ENCODE peak calls at places on chromosomes 7 and 10, in nine cellular contexts. K is fibroblast of lung, C is A172, W is amygdala, A is EL, F is GM20000, X is ELR, H is NCI-H345, Q is AML-193. R is an unnamed sample.
A peak's percentile ranks its signal among the peaks of the same experiment; 100 is the strongest.

GRCh38 chr10:46229144-46229563 is 57.6 kb upstream of the ANTXRL start:
- DNase-seq in K (no peak), C (peak; percentile 12), W (no peak), A (peak; percentile 18), F (peak; percentile 27), X (peak; percentile 45), H (no peak), Q (peak; percentile 33), R (no peak)

GRCh38 chr10:95788830-95789229 is 32.9 kb downstream of the ENTPD1 start:
- DNase-seq in K (peak; percentile 21), C (peak; percentile 10), W (no peak), A (peak; percentile 70), F (no peak), X (no peak), H (no peak), Q (no peak), R (no peak)

GRCh38 chr7:73999664-74000420 is 28.1 kb upstream of the ELN start:
- DNase-seq in K (peak; percentile 85), C (peak; percentile 95), W (no peak), A (peak; percentile 88), F (no peak), X (no peak), H (no peak), Q (no peak), R (peak; percentile 93)

GRCh38 chr10:127243490-127244272 is 47.3 kb upstream of the INSYN2A start:
- DNase-seq in K (peak; percentile 42), C (peak; percentile 15), W (no peak), A (peak; percentile 24), F (no peak), X (peak; percentile 60), H (peak; percentile 52), Q (peak; percentile 4), R (no peak)

GRCh38 chr7:90692396-90692795 is 96.3 kb downstream of the CDK14 start:
- DNase-seq in K (no peak), C (no peak), W (no peak), A (peak; percentile 56), F (no peak), X (no peak), H (no peak), Q (no peak), R (no peak)

GRCh38 chr7:144384555-144385245 is 18.8 kb downstream of the NOBOX start:
- DNase-seq in K (no peak), C (peak; percentile 61), W (no peak), A (no peak), F (no peak), X (no peak), H (no peak), Q (no peak), R (peak; percentile 52)

GRCh38 chr7:12957487-12957886 is 270.1 kb downstream of the ARL4A start:
- DNase-seq in K (no peak), C (no peak), W (no peak), A (no peak), F (no peak), X (no peak), H (no peak), Q (no peak), R (no peak)

GRCh38 chr10:122112625-122113160 is 123.7 kb downstream of the TACC2 start:
- DNase-seq in K (peak; percentile 96), C (peak; percentile 53), W (no peak), A (peak; percentile 96), F (peak; percentile 51), X (peak; percentile 98), H (peak; percentile 10), Q (no peak), R (peak; percentile 95)

GRCh38 chr10:132663666-132664365 is 122.1 kb downstream of the NKX6-2 start:
- DNase-seq in K (no peak), C (no peak), W (no peak), A (no peak), F (no peak), X (peak; percentile 24), H (no peak), Q (no peak), R (no peak)

GRCh38 chr10:97858001-97858439 is 8.4 kb downstream of the GOLGA7B start:
- DNase-seq in K (no peak), C (peak; percentile 62), W (no peak), A (peak; percentile 13), F (no peak), X (peak; percentile 42), H (no peak), Q (peak; percentile 87), R (no peak)

GRCh38 chr7:44377134-44377463 is 51.7 kb upstream of the CAMK2B start:
- DNase-seq in K (no peak), C (no peak), W (no peak), A (no peak), F (no peak), X (no peak), H (no peak), Q (no peak), R (no peak)

GRCh38 chr10:52216852-52217251 is 97.2 kb upstream of the DKK1 start:
- DNase-seq in K (peak; percentile 94), C (peak; percentile 73), W (no peak), A (peak; percentile 59), F (no peak), X (peak; percentile 46), H (no peak), Q (no peak), R (no peak)

GRCh38 chr7:129426482-129426881 is 7.8 kb upstream of the STRIP2 start:
- DNase-seq in K (no peak), C (no peak), W (no peak), A (no peak), F (no peak), X (no peak), H (no peak), Q (no peak), R (no peak)

GRCh38 chr10:97406064-97406463 is 4.9 kb upstream of the RRP12 start:
- DNase-seq in K (no peak), C (no peak), W (no peak), A (no peak), F (no peak), X (no peak), H (no peak), Q (peak; percentile 87), R (no peak)

GRCh38 chr7:149524399-149524798 is 26.8 kb upstream of the ZNF746 start:
- DNase-seq in K (no peak), C (no peak), W (no peak), A (no peak), F (no peak), X (peak; percentile 50), H (no peak), Q (no peak), R (no peak)

GRCh38 chr10:92773776-92774175 is 74.5 kb upstream of the EXOC6 start:
- DNase-seq in K (no peak), C (no peak), W (no peak), A (no peak), F (no peak), X (no peak), H (no peak), Q (no peak), R (no peak)

GRCh38 chr7:82477733-82478515 is 34.3 kb upstream of the CACNA2D1 start:
- DNase-seq in K (no peak), C (no peak), W (no peak), A (no peak), F (no peak), X (no peak), H (no peak), Q (no peak), R (no peak)

GRCh38 chr7:151676759-151677158 is 157.1 kb upstream of the RHEB start:
- DNase-seq in K (no peak), C (no peak), W (no peak), A (no peak), F (no peak), X (no peak), H (no peak), Q (no peak), R (peak; percentile 88)

GRCh38 chr7:1238363-1239331 is 6.0 kb downstream of the UNCX start:
- DNase-seq in K (no peak), C (no peak), W (no peak), A (no peak), F (no peak), X (no peak), H (no peak), Q (no peak), R (no peak)

GRCh38 chr7:114141415-114141814 is 222.6 kb upstream of the PPP1R3A start:
- DNase-seq in K (no peak), C (peak; percentile 23), W (no peak), A (no peak), F (no peak), X (peak; percentile 46), H (no peak), Q (no peak), R (no peak)

GRCh38 chr10:31697271-31698168 is 231.1 kb downstream of the ARHGAP12 start:
- DNase-seq in K (peak; percentile 89), C (peak; percentile 92), W (peak; percentile 60), A (peak; percentile 85), F (no peak), X (peak; percentile 90), H (peak; percentile 27), Q (no peak), R (peak; percentile 83)

GRCh38 chr7:17392846-17393245 is 94.4 kb downstream of the AHR start:
- DNase-seq in K (peak; percentile 96), C (no peak), W (no peak), A (peak; percentile 44), F (no peak), X (no peak), H (no peak), Q (peak; percentile 22), R (no peak)

GRCh38 chr7:84510501-84510900 is 315.9 kb upstream of the SEMA3A start:
- DNase-seq in K (peak; percentile 36), C (peak; percentile 2), W (no peak), A (peak; percentile 57), F (no peak), X (peak; percentile 28), H (no peak), Q (no peak), R (no peak)

GRCh38 chr7:106126170-106126938 is 14.2 kb upstream of the SYPL1 start:
- DNase-seq in K (peak; percentile 75), C (peak; percentile 53), W (no peak), A (peak; percentile 72), F (no peak), X (peak; percentile 90), H (peak; percentile 47), Q (peak; percentile 25), R (no peak)

GRCh38 chr10:31604141-31604540 is 285.1 kb downstream of the ZEB1 start:
- DNase-seq in K (peak; percentile 74), C (peak; percentile 16), W (no peak), A (peak; percentile 62), F (no peak), X (peak; percentile 67), H (no peak), Q (no peak), R (no peak)

GRCh38 chr7:66627876-66628360 is 763 bp upstream of the KCTD7 start:
- DNase-seq in K (no peak), C (no peak), W (no peak), A (no peak), F (no peak), X (no peak), H (no peak), Q (no peak), R (peak; percentile 85)

GRCh38 chr7:93165447-93165846 is 17.3 kb upstream of the SAMD9L start:
- DNase-seq in K (peak; percentile 15), C (peak; percentile 38), W (no peak), A (no peak), F (peak; percentile 34), X (no peak), H (no peak), Q (no peak), R (no peak)

GRCh38 chr7:132030161-132030568 is 473.7 kb upstream of the PODXL start:
- DNase-seq in K (peak; percentile 45), C (no peak), W (no peak), A (no peak), F (no peak), X (no peak), H (peak; percentile 14), Q (no peak), R (no peak)

GRCh38 chr10:47156873-47157272 is 143.1 kb upstream of the GDF10 start:
- DNase-seq in K (no peak), C (no peak), W (no peak), A (no peak), F (no peak), X (no peak), H (no peak), Q (no peak), R (no peak)

GRCh38 chr10:43186150-43186549 is 47.9 kb downstream of the CSGALNACT2 start:
- DNase-seq in K (peak; percentile 23), C (no peak), W (no peak), A (no peak), F (no peak), X (no peak), H (no peak), Q (no peak), R (no peak)

GRCh38 chr10:5888352-5888751 is 1.3 kb downstream of the ANKRD16 start:
- DNase-seq in K (peak; percentile 48), C (no peak), W (no peak), A (peak; percentile 27), F (no peak), X (peak; percentile 29), H (no peak), Q (peak; percentile 12), R (no peak)

R was measured in lower leg skin.